ENCODE peak calls at places on chromosomes 4 and X, in four cellular contexts. R is IMR-90, L is H9, F is H1. W is an unnamed sample.
A peak's percentile ranks its signal among the peaks of the same experiment; 100 is the strongest.

GRCh38 chr4:8344387-8344786 is 74.8 kb downstream of the HTRA3 start:
- DNase-seq in R (no peak), L (no peak), F (no peak), W (no peak)

GRCh38 chr4:37794046-37794445 is 32.4 kb upstream of the PGM2 start:
- DNase-seq in R (no peak), L (no peak), F (no peak), W (no peak)

GRCh38 chr4:23333946-23334878 is 555.6 kb downstream of the PPARGC1A start:
- DNase-seq in R (peak; percentile 71), L (peak; percentile 61), F (no peak), W (peak; percentile 79)

GRCh38 chr4:56434599-56435000 is 815 bp downstream of the PPAT start:
- DNase-seq in R (peak; percentile 58), L (no peak), F (no peak), W (peak; percentile 82)

GRCh38 chr4:76831475-76832390 is 66.2 kb downstream of the SOWAHB start:
- DNase-seq in R (peak; percentile 55), L (no peak), F (no peak), W (no peak)

GRCh38 chrX:138378876-138379275 is 332.6 kb downstream of the FGF13 start:
- DNase-seq in R (no peak), L (no peak), F (no peak), W (no peak)

GRCh38 chr4:156545003-156545785 is 426.4 kb downstream of the PDGFC start:
- DNase-seq in R (peak; percentile 15), L (no peak), F (no peak), W (no peak)

GRCh38 chr4:7964890-7965662 is 25.4 kb upstream of the AFAP1 start:
- DNase-seq in R (peak; percentile 71), L (peak; percentile 64), F (no peak), W (peak; percentile 46)

GRCh38 chr4:85613901-85614300 is 139.0 kb downstream of the ARHGAP24 start:
- DNase-seq in R (no peak), L (no peak), F (no peak), W (no peak)

GRCh38 chr4:95985051-95985450 is 145.2 kb downstream of the PDHA2 start:
- DNase-seq in R (no peak), L (no peak), F (no peak), W (no peak)

GRCh38 chrX:46572295-46572936 is 1.1 kb upstream of the CHST7 start:
- DNase-seq in R (no peak), L (no peak), F (no peak), W (no peak)

GRCh38 chrX:68695206-68695845 is 47.9 kb downstream of the STARD8 start:
- DNase-seq in R (no peak), L (no peak), F (no peak), W (no peak)

GRCh38 chrX:123920065-123920785 is 41.3 kb upstream of the STAG2 start:
- DNase-seq in R (peak; percentile 84), L (no peak), F (no peak), W (no peak)

GRCh38 chr4:73668806-73669205 is 48.6 kb upstream of the RASSF6 start:
- DNase-seq in R (no peak), L (no peak), F (no peak), W (no peak)

DNA sequence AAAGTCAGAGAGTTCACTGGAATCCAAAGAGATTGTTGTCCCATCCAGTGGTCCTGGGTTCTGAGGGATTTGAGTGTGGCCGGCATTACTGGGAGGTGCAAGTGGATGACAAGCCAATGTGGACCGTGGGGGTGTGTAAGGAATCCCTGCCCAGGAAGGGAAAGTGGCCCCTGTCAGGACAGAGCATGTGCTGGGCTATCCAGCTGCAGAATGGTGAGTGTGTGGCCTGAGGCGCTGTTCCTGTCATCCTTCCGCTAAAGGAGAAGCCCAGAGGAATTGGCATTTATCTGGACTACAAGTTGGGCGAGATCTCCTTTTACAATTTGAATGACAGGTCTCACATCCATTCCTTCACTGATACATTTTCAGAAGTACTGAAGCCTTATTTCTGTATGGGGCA is 20.4 kb upstream of the TRIM60 start:
- DNase-seq in R (no peak), L (no peak), F (no peak), W (no peak)
- H3K56ac ChIP-seq in R (no peak overlapping the region), L (no peak overlapping the region), F (no peak overlapping the region), W (no peak overlapping the region)

DNA sequence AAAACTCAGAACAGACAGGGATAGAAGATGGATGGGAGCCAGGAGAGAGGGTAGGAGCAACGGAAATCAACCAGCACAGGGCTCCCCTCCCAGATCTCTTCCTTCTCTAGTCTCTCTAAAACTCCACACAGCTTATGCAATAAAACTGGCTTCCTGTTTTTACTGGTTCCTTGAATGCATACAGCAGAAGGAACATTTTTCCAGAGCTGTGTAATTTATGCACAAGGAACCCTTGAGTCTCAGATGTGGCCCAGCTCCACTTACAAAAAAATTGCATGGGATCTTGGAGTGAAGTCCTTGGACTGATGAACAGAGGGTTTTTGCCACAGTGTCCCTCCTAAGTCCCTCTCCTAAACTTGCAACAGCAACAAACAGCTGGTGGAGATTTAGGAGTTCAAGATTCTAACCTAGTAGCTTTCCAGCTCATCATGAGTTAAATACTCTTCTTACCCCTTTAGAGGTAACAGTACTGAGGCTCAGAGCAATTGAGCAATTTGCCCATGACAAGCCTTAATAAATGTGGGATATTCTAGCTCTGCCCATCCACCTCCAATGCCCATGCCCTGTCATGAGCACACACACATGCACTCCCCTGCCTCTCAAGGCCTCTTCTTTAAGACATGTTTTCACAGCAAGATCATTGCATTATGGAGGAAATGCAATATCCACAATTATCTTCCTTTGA is 18.4 kb upstream of the CC2D2A start:
- DNase-seq in R (peak; percentile 51), L (no peak), F (no peak), W (no peak)
- H3K56ac ChIP-seq in R (peak overlapping the region; percentile 88), L (no peak overlapping the region), F (no peak overlapping the region), W (no peak overlapping the region)

GRCh38 chrX:2626750-2627149 is 64.3 kb upstream of the CD99 start:
- DNase-seq in R (no peak), L (no peak), F (no peak), W (no peak)

GRCh38 chrX:2631743-2632532 is 59.2 kb upstream of the CD99 start:
- DNase-seq in R (no peak), L (no peak), F (no peak), W (no peak)

GRCh38 chrX:2629316-2630168 is 61.6 kb upstream of the CD99 start:
- DNase-seq in R (no peak), L (no peak), F (no peak), W (no peak)

GRCh38 chrX:2627272-2627867 is 63.7 kb upstream of the CD99 start:
- DNase-seq in R (peak; percentile 27), L (peak; percentile 64), F (no peak), W (peak; percentile 80)

DNA sequence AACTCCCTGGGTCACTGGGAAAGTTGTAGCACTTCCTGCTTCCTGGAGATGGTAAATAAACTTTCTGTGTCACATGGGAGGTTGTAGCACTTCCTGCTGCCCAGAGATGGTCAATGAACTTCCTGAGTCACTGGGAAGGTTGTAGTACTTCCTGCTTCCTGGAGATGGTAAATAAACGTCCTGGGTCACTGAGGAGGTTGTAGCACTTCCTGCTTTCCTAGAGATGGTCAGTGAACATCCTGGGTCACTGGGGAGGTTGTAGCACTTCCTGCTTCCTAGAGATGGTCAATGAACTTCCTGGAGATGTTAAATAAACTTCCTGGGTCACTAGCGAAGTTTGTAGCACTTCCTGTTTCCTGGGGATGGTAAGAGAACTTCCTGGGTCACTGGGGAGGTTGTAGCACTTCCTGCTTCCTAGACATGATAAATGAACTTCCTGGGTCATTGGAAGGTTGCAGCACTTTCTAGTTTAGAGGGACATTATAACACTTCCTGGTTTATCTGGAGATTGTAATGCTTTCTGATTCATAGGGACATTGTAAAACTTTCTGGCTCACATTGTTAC is 62.3 kb upstream of the CD99 start:
- DNase-seq in R (no peak), L (no peak), F (no peak), W (no peak)
- H3K56ac ChIP-seq in R (no peak overlapping the region), L (no peak overlapping the region), F (no peak overlapping the region), W (no peak overlapping the region)

DNA sequence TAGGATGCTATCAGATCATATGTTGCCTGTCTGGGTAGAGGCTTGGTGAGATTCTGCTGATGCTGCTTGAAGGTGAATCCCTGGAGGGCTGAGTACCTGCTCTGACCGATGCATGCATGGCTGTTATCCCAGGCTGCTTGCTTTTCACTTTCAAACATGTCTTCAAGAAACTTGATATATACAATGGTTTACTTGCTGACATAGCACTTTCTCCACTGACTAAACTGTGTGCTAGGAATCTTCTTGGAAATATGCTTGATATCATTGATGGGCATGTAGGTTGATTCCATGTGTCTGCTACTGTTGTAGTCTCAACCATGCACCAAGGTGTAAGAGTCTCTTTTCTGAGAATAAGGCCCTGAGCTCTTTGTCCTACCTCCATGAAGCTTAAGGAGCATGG is 79.6 kb upstream of the WDR1 start:
- DNase-seq in R (no peak), L (no peak), F (no peak), W (no peak)
- H3K56ac ChIP-seq in R (no peak overlapping the region), L (no peak overlapping the region), F (no peak overlapping the region), W (no peak overlapping the region)

DNA sequence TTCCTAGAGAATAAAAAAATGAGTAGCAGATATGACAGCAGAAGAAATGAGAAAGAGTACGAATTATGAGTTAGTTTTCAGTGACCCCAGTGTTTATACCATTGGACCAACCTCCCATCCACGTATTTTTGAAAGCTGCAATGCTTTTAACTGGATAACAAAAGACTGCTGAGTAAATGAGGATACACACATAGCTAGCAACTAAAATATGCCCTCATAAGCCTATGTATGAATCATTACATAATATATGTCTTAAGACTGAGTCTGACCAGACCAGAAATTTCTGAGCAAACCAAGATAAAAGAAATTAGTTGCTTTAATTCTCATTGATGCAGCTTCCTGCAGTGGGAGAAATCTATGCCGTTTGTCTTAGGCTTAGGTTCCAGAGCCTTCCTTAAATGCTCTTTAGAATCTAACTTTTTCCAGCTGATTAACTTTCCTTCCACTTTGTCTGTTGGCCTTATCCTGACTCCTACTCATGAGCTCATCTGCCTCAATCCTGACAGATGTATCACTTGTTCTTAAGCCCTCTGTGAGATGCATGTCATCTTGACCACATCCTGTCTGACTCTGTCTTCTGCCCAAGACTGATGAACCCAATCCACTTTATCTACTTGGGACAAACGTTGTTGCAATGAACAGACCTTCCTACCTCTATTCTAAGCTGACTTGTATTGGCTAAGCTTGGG is 301.5 kb upstream of the AADAT start:
- DNase-seq in R (peak; percentile 65), L (no peak), F (no peak), W (peak; percentile 4)
- H3K56ac ChIP-seq in R (no peak overlapping the region), L (no peak overlapping the region), F (no peak overlapping the region), W (no peak overlapping the region)

GRCh38 chrX:7432901-7433300 is 284.9 kb upstream of the PUDP start:
- DNase-seq in R (no peak), L (no peak), F (no peak), W (no peak)
- H3K56ac ChIP-seq in R (no peak overlapping the region), L (no peak overlapping the region), F (no peak overlapping the region), W (no peak overlapping the region)

GRCh38 chrX:55488559-55489314 is 911 bp downstream of the USP51 start:
- DNase-seq in R (peak; percentile 8), L (peak; percentile 70), F (no peak), W (peak; percentile 75)

GRCh38 chrX:55488268-55488558 is 1.4 kb downstream of the USP51 start:
- DNase-seq in R (no peak), L (no peak), F (no peak), W (no peak)

GRCh38 chrX:55486736-55487135 is 2.9 kb downstream of the USP51 start:
- DNase-seq in R (no peak), L (no peak), F (no peak), W (no peak)

GRCh38 chrX:55487143-55487542 is 2.5 kb downstream of the USP51 start:
- DNase-seq in R (no peak), L (no peak), F (no peak), W (no peak)

GRCh38 chrX:55484948-55485347 is 4.7 kb downstream of the USP51 start:
- DNase-seq in R (no peak), L (no peak), F (no peak), W (no peak)
- H3K56ac ChIP-seq in R (no peak overlapping the region), L (no peak overlapping the region), F (no peak overlapping the region), W (no peak overlapping the region)

GRCh38 chrX:38052096-38052495 is 45.7 kb downstream of the SYTL5 start:
- DNase-seq in R (peak; percentile 92), L (no peak), F (no peak), W (no peak)
- H3K56ac ChIP-seq in R (no peak overlapping the region), L (no peak overlapping the region), F (no peak overlapping the region), W (no peak overlapping the region)

GRCh38 chrX:122270809-122271494 is 913.1 kb upstream of the GRIA3 start:
- DNase-seq in R (no peak), L (no peak), F (no peak), W (no peak)
- H3K56ac ChIP-seq in R (no peak overlapping the region), L (no peak overlapping the region), F (no peak overlapping the region), W (no peak overlapping the region)

W was measured in mesendoderm.